ENCODE peak calls at places on chromosome 10, in nine cellular contexts. N is breast epithelium, S is NB4, I is H54, O is IMR-90, M is body of pancreas, E is heart left ventricle, Y is sigmoid colon, J is gastrocnemius medialis. A is an unnamed sample.
A peak's percentile ranks its signal among the peaks of the same experiment; 100 is the strongest.

GRCh38 chr10:71995880-71996597 is 31.8 kb downstream of the CHST3 start:
- DNase-seq in Y (no peak), O (peak; percentile 28), S (no peak), E (no peak), I (no peak), N (no peak), J (no peak), M (no peak), A (no peak)

GRCh38 chr10:131874991-131875451 is 25.8 kb upstream of the PPP2R2D start:
- DNase-seq in E (peak; percentile 61), M (peak; percentile 81), I (peak; percentile 50), S (peak; percentile 90), O (peak; percentile 72), J (peak; percentile 46), N (peak; percentile 76), Y (peak; percentile 80), A (peak; percentile 63)

GRCh38 chr10:128527730-128528129 is 401.5 kb upstream of the MKI67 start:
- DNase-seq in S (no peak), N (no peak), O (no peak), I (no peak), J (no peak), M (no peak), E (no peak), Y (no peak), A (no peak)

GRCh38 chr10:1662361-1663025 is 74.8 kb downstream of the ADARB2 start:
- DNase-seq in I (no peak), Y (no peak), N (no peak), S (peak; percentile 8), E (no peak), J (no peak), O (no peak), M (no peak), A (no peak)

GRCh38 chr10:36181421-36181820 is 539.3 kb upstream of the FZD8 start:
- DNase-seq in O (peak; percentile 46), E (peak; percentile 19), M (no peak), S (no peak), J (no peak), Y (no peak), N (no peak), I (no peak), A (no peak)

GRCh38 chr10:130767116-130767730 is 544.3 kb downstream of the TCERG1L start:
- DNase-seq in I (no peak), E (no peak), N (no peak), S (no peak), J (no peak), Y (peak; percentile 54), M (peak; percentile 6), O (no peak), A (no peak)

GRCh38 chr10:83607959-83608745 is 531.2 kb upstream of the GHITM start:
- DNase-seq in J (no peak), S (no peak), Y (no peak), M (no peak), I (no peak), O (no peak), N (no peak), E (no peak), A (no peak)

GRCh38 chr10:24254180-24254579 is 45.2 kb downstream of the KIAA1217 start:
- DNase-seq in I (no peak), Y (no peak), N (no peak), S (no peak), J (peak; percentile 79), O (peak; percentile 40), M (no peak), E (no peak), A (no peak)

GRCh38 chr10:5551531-5552375 is 27.0 kb downstream of the CALML3 start:
- DNase-seq in I (peak; percentile 42), M (peak; percentile 9), E (no peak), Y (peak; percentile 57), N (peak; percentile 57), J (no peak), S (peak; percentile 93), O (peak; percentile 47), A (no peak)

GRCh38 chr10:77160679-77161078 is 476.9 kb downstream of the KCNMA1 start:
- DNase-seq in J (no peak), E (no peak), N (no peak), M (no peak), S (no peak), O (peak; percentile 97), Y (no peak), I (peak; percentile 34), A (no peak)

GRCh38 chr10:30505543-30506298 is 71.7 kb downstream of the MAP3K8 start:
- DNase-seq in S (no peak), N (no peak), I (no peak), J (no peak), M (no peak), E (no peak), Y (no peak), O (no peak), A (no peak)

GRCh38 chr10:82981137-82981723 is 1106.2 kb downstream of the NRG3 start:
- DNase-seq in E (no peak), Y (no peak), M (no peak), S (no peak), N (no peak), I (no peak), J (no peak), O (peak; percentile 45), A (no peak)

GRCh38 chr10:114821915-114822770 is 563 bp downstream of the FHIP2A start:
- DNase-seq in Y (peak; percentile 72), M (no peak), I (no peak), J (peak; percentile 20), E (peak; percentile 18), N (no peak), S (peak; percentile 76), O (peak; percentile 14), A (peak; percentile 88)

GRCh38 chr10:43606323-43607198 is at the start of gene ZNF485:
- DNase-seq in I (peak; percentile 27), Y (peak; percentile 81), M (peak; percentile 68), S (peak; percentile 77), N (peak; percentile 61), E (peak; percentile 72), J (peak; percentile 54), O (peak; percentile 64), A (peak; percentile 56)

GRCh38 chr10:127942811-127943210 is 35.9 kb downstream of the PTPRE start:
- DNase-seq in E (no peak), J (no peak), I (no peak), Y (no peak), M (no peak), S (no peak), O (no peak), N (no peak), A (no peak)

GRCh38 chr10:100730739-100731602 is 14.4 kb upstream of the PAX2 start:
- DNase-seq in E (no peak), J (no peak), Y (no peak), M (peak; percentile 32), I (no peak), N (no peak), S (peak; percentile 73), O (peak; percentile 6), A (no peak)
- TF ChIP-seq POLR2A in E (no peak), J (no peak), Y (no peak), M (no peak), I (no peak), N (no peak), S (no peak), O (no peak), A (no peak)

GRCh38 chr10:89342219-89342966 is 14.6 kb downstream of the IFIT3 start:
- DNase-seq in M (no peak), N (no peak), E (peak; percentile 60), S (no peak), Y (peak; percentile 80), O (peak; percentile 84), J (peak; percentile 31), I (no peak), A (no peak)
- TF ChIP-seq POLR2A in M (no peak), N (no peak), E (no peak), S (no peak), Y (no peak), O (no peak), J (no peak), I (no peak), A (no peak)

GRCh38 chr10:122308487-122309141 is 37.5 kb downstream of the BTBD16 start:
- DNase-seq in N (no peak), E (peak; percentile 3), I (no peak), O (no peak), M (no peak), J (no peak), S (no peak), Y (no peak), A (no peak)

GRCh38 chr10:122306744-122307143 is 35.6 kb downstream of the BTBD16 start:
- DNase-seq in E (no peak), Y (no peak), O (no peak), I (no peak), S (no peak), N (no peak), M (no peak), J (no peak), A (no peak)

GRCh38 chr10:122311051-122311410 is 39.9 kb downstream of the BTBD16 start:
- DNase-seq in I (no peak), Y (no peak), E (peak; percentile 0), M (no peak), J (no peak), N (no peak), S (no peak), O (no peak), A (no peak)

GRCh38 chr10:122307669-122308486 is 36.8 kb downstream of the BTBD16 start:
- DNase-seq in J (peak; percentile 62), O (peak; percentile 91), Y (peak; percentile 95), E (peak; percentile 80), M (peak; percentile 87), I (peak; percentile 55), S (no peak), N (no peak), A (no peak)

GRCh38 chr10:122310311-122311050 is 39.4 kb downstream of the BTBD16 start:
- DNase-seq in S (peak; percentile 12), O (no peak), I (no peak), M (peak; percentile 76), Y (no peak), N (no peak), E (no peak), J (no peak), A (no peak)
- TF ChIP-seq POLR2A in S (no peak), O (no peak), I (no peak), M (no peak), Y (no peak), N (no peak), E (no peak), J (no peak), A (no peak)

GRCh38 chr10:91210435-91210834 is 10.0 kb upstream of the PCGF5 start:
- DNase-seq in J (no peak), I (no peak), N (no peak), S (no peak), E (no peak), M (peak; percentile 74), O (no peak), Y (no peak), A (no peak)

GRCh38 chr10:91214906-91215305 is 5.6 kb upstream of the PCGF5 start:
- DNase-seq in I (no peak), S (no peak), O (no peak), E (no peak), N (no peak), M (no peak), Y (no peak), J (no peak), A (no peak)

GRCh38 chr10:91210014-91210413 is 10.4 kb upstream of the PCGF5 start:
- DNase-seq in E (no peak), Y (no peak), O (no peak), J (no peak), S (no peak), N (no peak), M (no peak), I (no peak), A (no peak)

GRCh38 chr10:91208645-91209044 is 11.8 kb upstream of the PCGF5 start:
- DNase-seq in N (no peak), O (no peak), M (no peak), I (no peak), S (no peak), E (no peak), J (no peak), Y (no peak), A (no peak)

GRCh38 chr10:91211675-91212074 is 8.8 kb upstream of the PCGF5 start:
- DNase-seq in N (no peak), M (no peak), S (no peak), O (no peak), J (no peak), I (no peak), Y (no peak), E (no peak), A (no peak)
- TF ChIP-seq POLR2A in N (no peak), M (no peak), S (no peak), O (no peak), J (no peak), I (no peak), Y (no peak), E (no peak), A (no peak)

A was measured in erythroblast.